ENCODE peak calls at places on chromosome 19, in ten cellular contexts. L is T-helper 1 cell; F is gastrocnemius medialis; Q is ELF-1; I is left cardiac atrium; J is endodermal cell; E is stimulated activated naive CD4-positive, alpha-beta T cell; U is activated CD8-positive, alpha-beta memory T cell treated with anti-CD3 and anti-CD28 coated beads, Interleukin-2, amount 50 U/mL, for 4 hours; D is T-helper 17 cell; Y is stimulated activated CD8-positive, alpha-beta memory T cell treated with anti-CD3 and anti-CD28 coated beads, Interleukin-7, amount 100 ng/mL, for 1 hour. C is an unnamed sample.

GRCh38 chr19:932647-933552 is 7.1 kb downstream of the ARID3A start:
- DNase-seq in L (peak), F (no peak), Q (peak), I (peak), J (peak), E (no peak), U (peak), D (no peak), Y (no peak), C (no peak)

GRCh38 chr19:39946532-39946931 is 12.1 kb upstream of the FCGBP start:
- DNase-seq in L (no peak), F (no peak), Q (no peak), I (no peak), J (no peak), E (no peak), U (no peak), D (no peak), Y (no peak), C (no peak)

GRCh38 chr19:46607441-46607841 is 6.3 kb downstream of the CALM3 start:
- DNase-seq in L (no peak), F (no peak), Q (no peak), I (peak), J (peak), E (no peak), U (no peak), D (no peak), Y (no peak), C (no peak)

GRCh38 chr19:38883286-38883685 is 5.2 kb upstream of the RINL start:
- DNase-seq in L (no peak), F (no peak), Q (no peak), I (no peak), J (no peak), E (no peak), U (no peak), D (no peak), Y (no peak), C (no peak)

GRCh38 chr19:10836478-10837325 is 690 bp upstream of the TMED1 start:
- DNase-seq in L (peak), F (peak), Q (no peak), I (peak), J (no peak), E (peak), U (peak), D (peak), Y (no peak), C (peak)

GRCh38 chr19:33194884-33195710 is 967 bp downstream of the LRP3 start:
- DNase-seq in L (no peak), F (no peak), Q (peak), I (peak), J (peak), E (no peak), U (no peak), D (no peak), Y (no peak), C (no peak)

GRCh38 chr19:52695996-52696395 is 38.8 kb downstream of the ZNF611 start:
- DNase-seq in L (no peak), F (no peak), Q (no peak), I (no peak), J (no peak), E (no peak), U (no peak), D (no peak), Y (no peak), C (no peak)

GRCh38 chr19:52492201-52492960 is 35.1 kb upstream of the ZNF808 start:
- DNase-seq in L (no peak), F (no peak), Q (peak), I (no peak), J (peak), E (no peak), U (no peak), D (no peak), Y (no peak), C (no peak)

GRCh38 chr19:30596813-30597399 is 224.7 kb downstream of the ZNF536 start:
- DNase-seq in L (no peak), F (no peak), Q (peak), I (no peak), J (peak), E (no peak), U (no peak), D (no peak), Y (no peak), C (no peak)

GRCh38 chr19:1864480-1865171 is 1.2 kb upstream of the KLF16 start:
- DNase-seq in L (no peak), F (peak), Q (peak), I (peak), J (peak), E (no peak), U (peak), D (peak), Y (no peak), C (peak)

GRCh38 chr19:6070179-6071102 is 39.9 kb downstream of the RFX2 start:
- DNase-seq in L (no peak), F (no peak), Q (no peak), I (no peak), J (no peak), E (no peak), U (no peak), D (no peak), Y (no peak), C (no peak)

GRCh38 chr19:511101-511841 is 4.0 kb downstream of the TPGS1 start:
- DNase-seq in L (peak), F (no peak), Q (peak), I (peak), J (peak), E (peak), U (peak), D (peak), Y (peak), C (peak)

GRCh38 chr19:58394821-58395219 is 636 bp upstream of the RNF225 start:
- DNase-seq in L (no peak), F (no peak), Q (no peak), I (no peak), J (no peak), E (no peak), U (no peak), D (no peak), Y (no peak), C (peak)

GRCh38 chr19:47446534-47447469 is 24.9 kb downstream of the SLC8A2 start:
- DNase-seq in L (no peak), F (no peak), Q (peak), I (no peak), J (peak), E (no peak), U (no peak), D (no peak), Y (no peak), C (no peak)

GRCh38 chr19:16315825-16316505 is 8.7 kb upstream of the KLF2 start:
- DNase-seq in L (no peak), F (peak), Q (no peak), I (peak), J (no peak), E (no peak), U (no peak), D (no peak), Y (no peak), C (peak)

GRCh38 chr19:33521480-33522370 is at the start of gene PEPD:
- DNase-seq in L (peak), F (peak), Q (peak), I (peak), J (peak), E (peak), U (peak), D (peak), Y (peak), C (peak)

GRCh38 chr19:33804021-33804799 is 7.5 kb downstream of the KCTD15 start:
- DNase-seq in L (no peak), F (no peak), Q (no peak), I (peak), J (no peak), E (no peak), U (no peak), D (no peak), Y (no peak), C (no peak)

GRCh38 chr19:8629184-8629583 is 1.2 kb upstream of the NFILZ start:
- DNase-seq in L (no peak), F (no peak), Q (no peak), I (no peak), J (no peak), E (no peak), U (no peak), D (no peak), Y (no peak), C (no peak)

GRCh38 chr19:42156571-42156970 is 24.3 kb upstream of the POU2F2 start:
- DNase-seq in L (no peak), F (no peak), Q (no peak), I (no peak), J (no peak), E (no peak), U (no peak), D (no peak), Y (no peak), C (no peak)

GRCh38 chr19:10800488-10800887 is 35.5 kb downstream of the TMED1 start:
- DNase-seq in L (no peak), F (no peak), Q (no peak), I (peak), J (no peak), E (no peak), U (no peak), D (no peak), Y (no peak), C (no peak)

GRCh38 chr19:21569497-21569870 is 64.1 kb downstream of the ZNF429 start:
- DNase-seq in L (peak), F (no peak), Q (no peak), I (no peak), J (no peak), E (peak), U (peak), D (peak), Y (peak), C (peak)

GRCh38 chr19:55383279-55383788 is 758 bp downstream of the TMEM238 start:
- DNase-seq in L (no peak), F (no peak), Q (no peak), I (no peak), J (peak), E (no peak), U (no peak), D (no peak), Y (no peak), C (no peak)

GRCh38 chr19:35986664-35987570 is 8.1 kb upstream of the SDHAF1 start:
- DNase-seq in L (no peak), F (no peak), Q (peak), I (no peak), J (peak), E (no peak), U (no peak), D (no peak), Y (no peak), C (no peak)

GRCh38 chr19:14149509-14149994 is 13.2 kb upstream of the ASF1B start:
- DNase-seq in L (peak), F (peak), Q (no peak), I (peak), J (no peak), E (peak), U (peak), D (peak), Y (peak), C (no peak)

GRCh38 chr19:45103625-45104319 is 10.8 kb downstream of the PPP1R37 start:
- DNase-seq in L (no peak), F (no peak), Q (no peak), I (peak), J (peak), E (no peak), U (no peak), D (no peak), Y (no peak), C (no peak)

GRCh38 chr19:14139944-14140343 is 3.6 kb upstream of the ASF1B start:
- DNase-seq in L (no peak), F (peak), Q (peak), I (no peak), J (no peak), E (no peak), U (no peak), D (no peak), Y (no peak), C (no peak)

GRCh38 chr19:30877591-30878230 is 471.5 kb downstream of the TSHZ3 start:
- DNase-seq in L (no peak), F (no peak), Q (no peak), I (no peak), J (no peak), E (no peak), U (no peak), D (no peak), Y (no peak), C (peak)

GRCh38 chr19:7492142-7493055 is 3.6 kb upstream of the PEX11G start:
- DNase-seq in L (no peak), F (no peak), Q (no peak), I (no peak), J (no peak), E (no peak), U (peak), D (no peak), Y (no peak), C (peak)

GRCh38 chr19:33781996-33782395 is 14.7 kb upstream of the KCTD15 start:
- DNase-seq in L (no peak), F (no peak), Q (no peak), I (no peak), J (no peak), E (no peak), U (no peak), D (no peak), Y (no peak), C (no peak)